ENCODE peak calls at places on chromosomes 12 and 14, in seven cellular contexts. One of them, this sample, is unnamed.

GRCh38 chr12:61538951-61539350 is 721.3 kb upstream of the USP15 start:
- DNase-seq in H1: no peak
- DNase-seq in left colon: no peak
- DNase-seq in B cell: no peak
- DNase-seq in KBM-7: peak; percentile 4
- DNase-seq in MM.1S: peak; percentile 20
- DNase-seq in DMS153: no peak
- DNase-seq in this sample: peak; percentile 63

GRCh38 chr12:51947597-51947996 is 3.9 kb upstream of the ACVR1B start:
- DNase-seq in H1: no peak
- DNase-seq in left colon: no peak
- DNase-seq in B cell: no peak
- DNase-seq in KBM-7: no peak
- DNase-seq in MM.1S: no peak
- DNase-seq in DMS153: no peak
- DNase-seq in this sample: no peak

GRCh38 chr12:93243689-93244513 is 133.8 kb upstream of the NUDT4 start:
- DNase-seq in H1: no peak
- DNase-seq in left colon: peak; percentile 66
- DNase-seq in B cell: peak; percentile 28
- DNase-seq in KBM-7: peak; percentile 90
- DNase-seq in MM.1S: peak; percentile 89
- DNase-seq in DMS153: no peak
- DNase-seq in this sample: peak; percentile 13

GRCh38 chr12:50017047-50017446 is 8.2 kb downstream of the RACGAP1 start:
- DNase-seq in H1: no peak
- DNase-seq in left colon: peak; percentile 47
- DNase-seq in B cell: no peak
- DNase-seq in KBM-7: no peak
- DNase-seq in MM.1S: no peak
- DNase-seq in DMS153: no peak
- DNase-seq in this sample: no peak

GRCh38 chr14:100683578-100683977 is 43.1 kb upstream of the DLK1 start:
- DNase-seq in H1: no peak
- DNase-seq in left colon: no peak
- DNase-seq in B cell: no peak
- DNase-seq in KBM-7: peak; percentile 26
- DNase-seq in MM.1S: no peak
- DNase-seq in DMS153: no peak
- DNase-seq in this sample: no peak

GRCh38 chr12:106671840-106672239 is 89.0 kb downstream of the RFX4 start:
- DNase-seq in H1: peak; percentile 24
- DNase-seq in left colon: no peak
- DNase-seq in B cell: no peak
- DNase-seq in KBM-7: peak; percentile 4
- DNase-seq in MM.1S: no peak
- DNase-seq in DMS153: no peak
- DNase-seq in this sample: no peak

GRCh38 chr12:78584695-78585094 is 279.9 kb upstream of the SYT1 start:
- DNase-seq in H1: peak; percentile 62
- DNase-seq in left colon: no peak
- DNase-seq in B cell: no peak
- DNase-seq in KBM-7: peak; percentile 11
- DNase-seq in MM.1S: peak; percentile 54
- DNase-seq in DMS153: no peak
- DNase-seq in this sample: peak; percentile 31

GRCh38 chr12:44589697-44590096 is 286.4 kb downstream of the NELL2 start:
- DNase-seq in H1: no peak
- DNase-seq in left colon: no peak
- DNase-seq in B cell: no peak
- DNase-seq in KBM-7: no peak
- DNase-seq in MM.1S: no peak
- DNase-seq in DMS153: no peak
- DNase-seq in this sample: no peak

GRCh38 chr14:82388488-82388887 is 854.8 kb upstream of the SEL1L start:
- DNase-seq in H1: no peak
- DNase-seq in left colon: no peak
- DNase-seq in B cell: no peak
- DNase-seq in KBM-7: no peak
- DNase-seq in MM.1S: no peak
- DNase-seq in DMS153: no peak
- DNase-seq in this sample: no peak

GRCh38 chr14:42541535-42542001 is 934.9 kb downstream of the LRFN5 start:
- DNase-seq in H1: no peak
- DNase-seq in left colon: no peak
- DNase-seq in B cell: no peak
- DNase-seq in KBM-7: no peak
- DNase-seq in MM.1S: no peak
- DNase-seq in DMS153: no peak
- DNase-seq in this sample: no peak

GRCh38 chr12:28184378-28184777 is 5.9 kb upstream of the CCDC91 start:
- DNase-seq in H1: no peak
- DNase-seq in left colon: no peak
- DNase-seq in B cell: no peak
- DNase-seq in KBM-7: no peak
- DNase-seq in MM.1S: no peak
- DNase-seq in DMS153: no peak
- DNase-seq in this sample: no peak

GRCh38 chr12:55017421-55017820 is 2.4 kb upstream of the NEUROD4 start:
- DNase-seq in H1: no peak
- DNase-seq in left colon: no peak
- DNase-seq in B cell: no peak
- DNase-seq in KBM-7: no peak
- DNase-seq in MM.1S: no peak
- DNase-seq in DMS153: no peak
- DNase-seq in this sample: no peak

GRCh38 chr14:73472182-73473114 is 14.1 kb upstream of the NUMB start:
- DNase-seq in H1: no peak
- DNase-seq in left colon: no peak
- DNase-seq in B cell: peak; percentile 74
- DNase-seq in KBM-7: peak; percentile 80
- DNase-seq in MM.1S: peak; percentile 51
- DNase-seq in DMS153: peak; percentile 53
- DNase-seq in this sample: peak; percentile 79

GRCh38 chr12:89882051-89882450 is 173.4 kb upstream of the ATP2B1 start:
- DNase-seq in H1: no peak
- DNase-seq in left colon: no peak
- DNase-seq in B cell: peak; percentile 59
- DNase-seq in KBM-7: no peak
- DNase-seq in MM.1S: no peak
- DNase-seq in DMS153: no peak
- DNase-seq in this sample: peak; percentile 10

GRCh38 chr12:104276192-104277131 is 27.1 kb upstream of the EID3 start:
- DNase-seq in H1: no peak
- DNase-seq in left colon: no peak
- DNase-seq in B cell: peak; percentile 44
- DNase-seq in KBM-7: no peak
- DNase-seq in MM.1S: peak; percentile 36
- DNase-seq in DMS153: peak; percentile 91
- DNase-seq in this sample: peak; percentile 47

GRCh38 chr14:104957146-104958113 is 20.7 kb downstream of the AHNAK2 start:
- DNase-seq in H1: no peak
- DNase-seq in left colon: no peak
- DNase-seq in B cell: no peak
- DNase-seq in KBM-7: no peak
- DNase-seq in MM.1S: no peak
- DNase-seq in DMS153: no peak
- DNase-seq in this sample: no peak